ENCODE peak calls at places on chromosomes 16 and 17, in five cellular contexts. J is AG09309, M is omental fat pad, S is cardiac muscle cell, O is astrocyte of the spinal cord. R is an unnamed sample.

GRCh38 chr16:20868890-20869289 is 31.3 kb downstream of the DCUN1D3 start:
- DNase-seq in O (peak), S (peak), J (no peak), M (no peak), R (no peak)

GRCh38 chr16:85125570-85126382 is 13.5 kb upstream of the CIBAR2 start:
- DNase-seq in J (no peak), M (no peak), S (peak), O (no peak), R (no peak)

GRCh38 chr16:12600116-12600515 is 203.6 kb downstream of the CPPED1 start:
- DNase-seq in J (no peak), O (no peak), S (no peak), M (no peak), R (no peak)

GRCh38 chr17:27473748-27474609 is 17.7 kb downstream of the KSR1 start:
- DNase-seq in O (no peak), S (peak), M (no peak), J (no peak), R (no peak)

GRCh38 chr16:12113581-12114375 is 137.2 kb downstream of the SNX29 start:
- DNase-seq in S (no peak), J (no peak), O (no peak), M (no peak), R (no peak)

GRCh38 chr17:3575506-3575905 is 17.9 kb upstream of the TRPV3 start:
- DNase-seq in O (peak), J (peak), M (no peak), S (no peak), R (no peak)

GRCh38 chr17:2871720-2872119 is 75.5 kb downstream of the RAP1GAP2 start:
- DNase-seq in S (no peak), M (no peak), J (no peak), O (no peak), R (no peak)

GRCh38 chr17:42679492-42680330 is 1.9 kb downstream of the CCR10 start:
- DNase-seq in M (no peak), S (peak), J (no peak), O (peak), R (peak)

GRCh38 chr17:43401293-43401692 is 2.5 kb downstream of the ARL4D start:
- DNase-seq in S (no peak), M (no peak), J (peak), O (peak), R (no peak)

GRCh38 chr17:75631353-75631752 is 1.9 kb upstream of the SMIM5 start:
- DNase-seq in O (no peak), S (no peak), J (no peak), M (no peak), R (no peak)

GRCh38 chr17:44257815-44258750 is 9.9 kb downstream of the SLC4A1 start:
- DNase-seq in O (no peak), S (no peak), J (no peak), M (no peak), R (no peak)

GRCh38 chr16:58644108-58644507 is 14.5 kb upstream of the CNOT1 start:
- DNase-seq in S (no peak), J (no peak), O (no peak), M (no peak), R (no peak)

GRCh38 chr16:27114006-27114405 is 47.3 kb downstream of the C16orf82 start:
- DNase-seq in M (no peak), J (no peak), S (no peak), O (no peak), R (peak)

GRCh38 chr17:61490540-61490975 is 38.3 kb downstream of the TBX4 start:
- DNase-seq in J (peak), M (no peak), O (peak), S (no peak), R (no peak)

GRCh38 chr17:33137411-33137810 is 145.8 kb downstream of the SPACA3 start:
- DNase-seq in J (no peak), O (no peak), S (no peak), M (no peak), R (no peak)

GRCh38 chr17:75128694-75129505 is 2.6 kb downstream of the NT5C start:
- DNase-seq in S (no peak), M (no peak), J (no peak), O (no peak), R (no peak)

GRCh38 chr16:66842765-66843164 is 1.4 kb upstream of the CA7 start:
- DNase-seq in O (peak), S (no peak), M (no peak), J (no peak), R (no peak)

GRCh38 chr16:26547681-26548080 is 519.0 kb upstream of the C16orf82 start:
- DNase-seq in S (no peak), M (no peak), O (no peak), J (no peak), R (no peak)

GRCh38 chr17:37710344-37710886 is 34.4 kb downstream of the HNF1B start:
- DNase-seq in J (no peak), O (peak), M (no peak), S (no peak), R (no peak)

GRCh38 chr17:3952186-3952585 is 12.1 kb downstream of the ATP2A3 start:
- DNase-seq in M (no peak), O (no peak), J (no peak), S (no peak), R (no peak)

GRCh38 chr17:45127583-45128300 is 4.6 kb downstream of the PLCD3 start:
- DNase-seq in S (peak), J (no peak), O (peak), M (no peak), R (no peak)

GRCh38 chr17:72632026-72632684 is 460.3 kb downstream of the SLC39A11 start:
- DNase-seq in O (no peak), M (no peak), J (no peak), S (no peak), R (no peak)

GRCh38 chr17:28953444-28954118 is 2.3 kb upstream of the PHF12 start:
- DNase-seq in M (no peak), O (peak), S (peak), J (no peak), R (no peak)

GRCh38 chr16:66618588-66618987 is 14.1 kb downstream of the CMTM3 start:
- DNase-seq in O (peak), J (peak), M (no peak), S (no peak), R (no peak)

GRCh38 chr17:52233176-52233575 is 74.7 kb upstream of the CA10 start:
- DNase-seq in M (no peak), S (no peak), O (no peak), J (no peak), R (no peak)

GRCh38 chr17:72152392-72152727 is 31.5 kb downstream of the SOX9 start:
- DNase-seq in O (no peak), M (no peak), S (no peak), J (no peak), R (no peak)

GRCh38 chr16:15055141-15056053 is 477 bp downstream of the NTAN1 start:
- DNase-seq in O (peak), S (no peak), M (no peak), J (no peak), R (no peak)

GRCh38 chr16:58025351-58026138 is at the start of gene MMP15:
- DNase-seq in O (peak), S (peak), M (no peak), J (no peak), R (peak)

GRCh38 chr17:75813081-75814020 is 28.7 kb downstream of the UNK start:
- DNase-seq in J (no peak), S (no peak), O (no peak), M (no peak), R (no peak)

GRCh38 chr16:11140466-11140865 is 115.5 kb downstream of the SOCS1 start:
- DNase-seq in M (no peak), O (no peak), S (no peak), J (no peak), R (no peak)

GRCh38 chr16:81586421-81586820 is 141.8 kb downstream of the CMIP start:
- DNase-seq in O (no peak), M (no peak), S (peak), J (no peak), R (no peak)

GRCh38 chr16:85822145-85822544 is 22.6 kb downstream of the COX4I1 start:
- DNase-seq in J (no peak), S (no peak), M (no peak), O (no peak), R (no peak)

GRCh38 chr16:69286941-69287713 is 24.0 kb upstream of the VPS4A start:
- DNase-seq in O (peak), J (peak), M (peak), S (peak), R (no peak)

GRCh38 chr17:37842401-37842800 is 81.8 kb upstream of the TBC1D3K start:
- DNase-seq in M (no peak), S (no peak), J (no peak), O (no peak), R (no peak)

GRCh38 chr17:44501866-44502265 is 1.3 kb downstream of the GPATCH8 start:
- DNase-seq in S (peak), J (no peak), O (peak), M (no peak), R (no peak)

GRCh38 chr16:30183961-30184429 is 593 bp downstream of the CORO1A start:
- DNase-seq in J (no peak), S (no peak), M (no peak), O (no peak), R (no peak)

GRCh38 chr17:81551458-81552243 is 502 bp downstream of the FAAP100 start:
- DNase-seq in S (peak), M (no peak), O (no peak), J (no peak), R (no peak)

GRCh38 chr17:40318835-40319332 is 9.9 kb downstream of the RARA start:
- DNase-seq in O (no peak), M (peak), S (no peak), J (no peak), R (no peak)

GRCh38 chr17:50195196-50195865 is 6.1 kb downstream of the COL1A1 start:
- DNase-seq in J (no peak), O (peak), S (no peak), M (no peak), R (no peak)
- TF ChIP-seq CTCF in J (peak), O (peak), S (peak), M (no peak), R (no peak)

GRCh38 chr17:65387322-65387721 is 174.1 kb downstream of the AXIN2 start:
- DNase-seq in O (no peak), S (no peak), M (no peak), J (no peak), R (no peak)
- TF ChIP-seq CTCF in O (no peak), S (no peak), M (no peak), J (no peak), R (no peak)

DNA sequence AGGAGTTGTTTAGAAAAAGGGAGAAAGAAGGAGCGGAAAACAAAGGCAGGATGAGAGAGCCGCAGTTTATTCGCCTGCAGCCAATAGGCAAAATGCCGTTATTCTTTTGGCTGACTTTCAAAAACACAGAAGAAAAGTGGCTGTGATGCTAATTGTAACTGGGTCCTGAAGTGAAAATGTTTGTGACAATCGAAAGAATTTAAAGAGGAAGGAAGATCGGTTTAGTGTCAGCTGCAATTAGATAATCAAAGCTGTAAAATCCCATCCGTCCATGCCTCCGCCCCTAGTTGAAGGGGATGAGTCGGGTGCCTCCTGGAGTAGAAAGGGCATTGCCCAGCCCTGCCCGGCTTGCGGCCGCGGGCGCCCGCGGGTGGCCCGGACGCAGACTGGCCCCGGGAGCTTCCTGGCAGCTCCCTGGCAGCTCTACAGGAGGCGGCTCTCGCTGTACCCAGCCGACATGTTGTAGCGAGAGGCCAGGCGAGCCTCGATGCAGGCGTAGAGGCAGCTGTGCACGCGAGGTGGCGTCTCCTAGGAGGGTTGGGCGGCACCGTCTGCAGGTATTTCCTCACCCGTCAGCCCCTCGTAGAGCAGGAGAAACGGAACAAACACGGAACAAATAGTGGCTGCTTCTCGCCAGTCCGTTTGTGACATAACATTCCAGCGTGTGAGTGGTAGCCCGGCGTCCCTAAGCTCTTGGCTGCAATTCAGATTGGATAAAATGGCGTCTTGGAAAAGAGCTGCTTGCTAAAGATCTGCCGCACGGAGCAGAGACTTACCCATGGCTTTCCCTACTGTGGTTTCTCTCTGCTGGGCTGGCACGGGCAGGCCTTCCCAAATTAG is 82.3 kb downstream of the TNRC6C start:
- DNase-seq in J (no peak), O (peak), S (no peak), M (no peak), R (no peak)
- TF ChIP-seq CTCF in J (peak), O (no peak), S (peak), M (no peak), R (no peak)

GRCh38 chr17:12631076-12631475 is 34.6 kb upstream of the MYOCD start:
- DNase-seq in O (no peak), J (no peak), M (no peak), S (no peak), R (no peak)
- TF ChIP-seq CTCF in O (no peak), J (no peak), M (no peak), S (no peak), R (no peak)

GRCh38 chr17:6913608-6914443 is 82.0 kb upstream of the ALOX12 start:
- DNase-seq in S (peak), O (peak), J (no peak), M (peak), R (peak)
- TF ChIP-seq CTCF in S (peak), O (peak), J (peak), M (no peak), R (peak)

GRCh38 chr17:56755310-56755709 is 78.4 kb downstream of the C17orf67 start:
- DNase-seq in S (no peak), M (no peak), J (no peak), O (no peak), R (no peak)

GRCh38 chr17:56752263-56752662 is 81.5 kb downstream of the C17orf67 start:
- DNase-seq in S (no peak), J (no peak), M (no peak), O (no peak), R (no peak)

GRCh38 chr17:56756536-56756935 is 77.2 kb downstream of the C17orf67 start:
- DNase-seq in O (peak), M (no peak), J (peak), S (no peak), R (no peak)

GRCh38 chr17:56754523-56755208 is 79.1 kb downstream of the C17orf67 start:
- DNase-seq in M (no peak), O (peak), J (no peak), S (peak), R (no peak)

DNA sequence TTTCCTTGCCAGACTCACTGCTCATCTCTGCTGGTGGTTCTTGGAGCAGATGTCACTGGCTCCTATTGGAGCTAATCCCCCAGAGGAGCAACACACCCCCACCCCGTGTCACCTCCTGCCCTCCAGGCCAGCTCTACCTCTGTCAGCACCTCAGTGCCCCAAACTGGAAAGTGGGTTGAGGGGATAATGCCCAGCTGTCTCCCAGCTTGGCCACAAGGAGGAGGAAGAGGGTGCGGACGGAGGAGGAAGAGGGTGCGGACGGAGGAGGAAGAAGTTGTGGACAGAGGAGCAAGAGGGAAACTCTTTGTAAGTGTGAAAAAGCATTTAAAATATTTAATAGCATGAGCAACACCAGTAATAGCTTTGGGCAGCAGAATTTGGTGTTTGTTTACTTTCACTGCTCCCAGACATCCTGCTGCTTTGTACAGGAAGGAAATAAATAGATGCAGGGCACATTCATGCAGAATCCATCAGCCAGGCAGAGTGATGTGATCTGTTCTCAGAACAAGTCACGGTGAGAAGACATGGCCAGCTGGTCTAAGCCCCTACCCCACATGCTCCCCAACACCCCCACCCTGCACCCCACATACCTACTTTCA is 82.5 kb downstream of the C17orf67 start:
- DNase-seq in M (no peak), O (no peak), J (no peak), S (no peak), R (no peak)
- TF ChIP-seq CTCF in M (no peak), O (peak), J (no peak), S (no peak), R (no peak)

GRCh38 chr17:65093930-65094329 is 37.4 kb upstream of the GNA13 start:
- DNase-seq in S (no peak), J (no peak), M (no peak), O (no peak), R (no peak)
- TF ChIP-seq CTCF in S (no peak), J (peak), M (no peak), O (peak), R (no peak)

DNA sequence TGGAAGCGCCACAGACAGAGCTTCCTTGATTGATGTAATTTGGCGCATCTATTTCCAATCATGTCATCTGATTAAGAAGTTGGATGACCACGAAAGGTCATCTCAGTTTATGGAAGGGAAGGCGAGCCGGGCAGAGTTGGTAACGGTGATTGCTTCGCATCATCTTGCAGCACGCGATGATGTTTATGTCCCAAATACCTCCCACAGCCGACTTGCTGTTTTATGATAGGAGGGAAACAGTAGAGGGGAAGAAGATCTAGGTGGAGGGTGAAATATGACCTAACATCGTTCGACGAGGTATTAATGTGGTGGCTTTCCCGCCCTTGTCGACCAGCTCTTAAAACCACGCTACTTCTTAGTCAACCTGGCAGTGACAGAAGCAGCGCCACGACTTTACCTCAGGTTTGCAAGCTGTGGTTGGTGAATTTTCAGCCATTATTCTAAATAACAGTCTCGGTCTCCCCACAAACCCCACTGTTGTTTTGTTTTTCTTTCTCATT is 836 bp upstream of the TANC2 start:
- DNase-seq in M (no peak), S (peak), J (no peak), O (no peak), R (no peak)
- TF ChIP-seq CTCF in M (no peak), S (no peak), J (no peak), O (no peak), R (no peak)

GRCh38 chr17:7262192-7263070 is at the start of gene CLDN7:
- DNase-seq in O (no peak), M (no peak), J (no peak), S (no peak), R (peak)
- TF ChIP-seq CTCF in O (no peak), M (no peak), J (no peak), S (no peak), R (no peak)

R was measured in mesothelial cell of epicardium.